ENCODE peak calls at places on chromosomes 7 and 10, in eight cellular contexts. D, B, F, L, I, U, N and E are unnamed samples.

GRCh38 chr10:52818019-52818418 is 45.4 kb upstream of the MBL2 start:
- DNase-seq in D (no peak), B (peak; percentile 100), F (no peak), L (no peak), I (no peak), U (peak; percentile 62), N (no peak), E (no peak)

GRCh38 chr10:22103701-22104100 is 100.2 kb upstream of the DNAJC1 start:
- DNase-seq in D (no peak), B (peak; percentile 25), F (no peak), L (no peak), I (no peak), U (peak; percentile 13), N (no peak), E (no peak)

GRCh38 chr7:16778479-16778878 is 24.9 kb downstream of the TSPAN13 start:
- DNase-seq in D (no peak), B (no peak), F (no peak), L (no peak), I (no peak), U (no peak), N (no peak), E (no peak)

GRCh38 chr10:102426803-102427287 is 5.5 kb downstream of the CUEDC2 start:
- DNase-seq in D (no peak), B (no peak), F (no peak), L (no peak), I (no peak), U (no peak), N (no peak), E (no peak)

GRCh38 chr10:52442576-52442975 is 128.5 kb downstream of the DKK1 start:
- DNase-seq in D (no peak), B (peak; percentile 59), F (no peak), L (no peak), I (no peak), U (no peak), N (no peak), E (no peak)

GRCh38 chr10:73333202-73333601 is 25.5 kb downstream of the CFAP70 start:
- DNase-seq in D (no peak), B (no peak), F (no peak), L (no peak), I (no peak), U (no peak), N (no peak), E (no peak)

GRCh38 chr7:388461-388960 is 98.5 kb downstream of the FOXL3 start:
- DNase-seq in D (no peak), B (no peak), F (peak; percentile 17), L (peak; percentile 13), I (peak; percentile 18), U (no peak), N (peak; percentile 62), E (peak; percentile 77)

GRCh38 chr7:50562126-50562525 is 3.1 kb downstream of the DDC start:
- DNase-seq in D (no peak), B (no peak), F (no peak), L (no peak), I (no peak), U (peak; percentile 51), N (no peak), E (no peak)

GRCh38 chr7:111796671-111797070 is 234.4 kb upstream of the IMMP2L start:
- DNase-seq in D (no peak), B (no peak), F (no peak), L (no peak), I (no peak), U (no peak), N (no peak), E (no peak)

DNA sequence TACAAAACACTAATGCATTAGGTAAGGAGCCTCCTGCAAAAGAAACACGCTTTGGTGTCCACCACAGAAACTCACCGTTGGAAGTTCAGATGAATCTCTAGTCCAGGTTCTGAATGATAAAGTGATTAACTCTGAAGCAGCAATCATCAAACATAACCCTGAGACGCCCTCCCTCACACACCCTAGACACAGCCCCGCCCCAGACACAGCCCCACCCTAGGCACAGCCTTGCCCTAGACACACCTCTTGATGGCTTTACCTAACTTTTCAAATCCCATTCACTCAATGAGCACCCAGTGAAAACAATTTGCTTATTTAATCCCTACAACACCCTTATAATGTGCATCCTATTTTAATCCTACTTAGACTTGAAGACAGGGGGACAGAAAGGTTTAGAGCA is 21.3 kb upstream of the TMEM254 start:
- DNase-seq in D (no peak), B (no peak), F (no peak), L (peak; percentile 49), I (no peak), U (no peak), N (no peak), E (no peak)
- TF ChIP-seq CTCF in D (no peak), B (no peak), F (no peak), L (no peak), I (no peak), U (no peak), N (no peak), E (no peak)

GRCh38 chr7:83429493-83429892 is 219.4 kb downstream of the SEMA3E start:
- DNase-seq in D (no peak), B (no peak), F (no peak), L (no peak), I (peak; percentile 72), U (peak; percentile 13), N (no peak), E (no peak)

GRCh38 chr7:83426325-83426724 is 222.6 kb downstream of the SEMA3E start:
- DNase-seq in D (no peak), B (no peak), F (no peak), L (no peak), I (no peak), U (no peak), N (no peak), E (no peak)

GRCh38 chr7:83427929-83428328 is 221.0 kb downstream of the SEMA3E start:
- DNase-seq in D (no peak), B (peak; percentile 43), F (no peak), L (no peak), I (no peak), U (peak; percentile 9), N (no peak), E (no peak)
- H3K4me1 ChIP-seq in D (no peaks in the 10 kb centered on the region), B (peaks cover under 1% of the 10 kb centered on the region), F (no peaks in the 10 kb centered on the region), L (no peaks in the 10 kb centered on the region), I (peaks cover 12% of the 10 kb centered on the region), U (peaks cover 23% of the 10 kb centered on the region), N (no peaks in the 10 kb centered on the region), E (no peaks in the 10 kb centered on the region)

GRCh38 chr7:157581740-157582139 is 244.9 kb downstream of the DNAJB6 start:
- DNase-seq in D (no peak), B (no peak), F (no peak), L (no peak), I (no peak), U (no peak), N (peak; percentile 29), E (no peak)
- H3K9me3 ChIP-seq in D (no peaks in the 10 kb centered on the region), B (no peaks in the 10 kb centered on the region), F (no peaks in the 10 kb centered on the region), L (no peaks in the 10 kb centered on the region), I (no peaks in the 10 kb centered on the region), U (no peaks in the 10 kb centered on the region), N (no peaks in the 10 kb centered on the region), E (no peaks in the 10 kb centered on the region)

GRCh38 chr7:132580717-132581285 is 4.5 kb upstream of the PLXNA4 start:
- DNase-seq in D (peak; percentile 64), B (peak; percentile 71), F (peak; percentile 83), L (peak; percentile 72), I (peak; percentile 88), U (peak; percentile 87), N (peak; percentile 82), E (peak; percentile 61)
- TF ChIP-seq CTCF in D (peak; percentile 87), B (peak; percentile 87), F (peak; percentile 76), L (peak; percentile 77), I (peak; percentile 84), U (peak; percentile 86), N (peak; percentile 77), E (peak; percentile 75)

GRCh38 chr10:131936756-131937155 is 35.9 kb downstream of the PPP2R2D start:
- DNase-seq in D (no peak), B (no peak), F (no peak), L (no peak), I (no peak), U (no peak), N (no peak), E (no peak)
- H3K4me1 ChIP-seq in D (peaks cover 21% of the 10 kb centered on the region), B (no peaks in the 10 kb centered on the region), F (peaks cover 20% of the 10 kb centered on the region), L (peaks cover 4% of the 10 kb centered on the region), I (no peaks in the 10 kb centered on the region), U (no peaks in the 10 kb centered on the region), N (peaks cover 3% of the 10 kb centered on the region), E (peaks cover 13% of the 10 kb centered on the region)

GRCh38 chr10:43644252-43644651 is 4.4 kb downstream of the ZNF32 start:
- DNase-seq in D (no peak), B (no peak), F (no peak), L (no peak), I (no peak), U (no peak), N (no peak), E (no peak)
- H3K9me3 ChIP-seq in D (peaks cover 54% of the 10 kb centered on the region), B (peaks cover 45% of the 10 kb centered on the region), F (peaks cover 53% of the 10 kb centered on the region), L (no peaks in the 10 kb centered on the region), I (peaks cover 43% of the 10 kb centered on the region), U (peaks cover 54% of the 10 kb centered on the region), N (peaks cover 7% of the 10 kb centered on the region), E (peaks cover 35% of the 10 kb centered on the region)

GRCh38 chr7:55431898-55432297 is 66.8 kb downstream of the LANCL2 start:
- DNase-seq in D (no peak), B (no peak), F (no peak), L (peak; percentile 44), I (no peak), U (no peak), N (no peak), E (no peak)

GRCh38 chr7:55435466-55435865 is 70.3 kb downstream of the LANCL2 start:
- DNase-seq in D (no peak), B (no peak), F (no peak), L (no peak), I (no peak), U (no peak), N (no peak), E (no peak)

GRCh38 chr7:55432506-55432905 is 67.4 kb downstream of the LANCL2 start:
- DNase-seq in D (no peak), B (no peak), F (no peak), L (no peak), I (no peak), U (no peak), N (no peak), E (no peak)

GRCh38 chr7:55429835-55430499 is 64.8 kb downstream of the LANCL2 start:
- DNase-seq in D (no peak), B (no peak), F (no peak), L (no peak), I (no peak), U (no peak), N (no peak), E (no peak)

DNA sequence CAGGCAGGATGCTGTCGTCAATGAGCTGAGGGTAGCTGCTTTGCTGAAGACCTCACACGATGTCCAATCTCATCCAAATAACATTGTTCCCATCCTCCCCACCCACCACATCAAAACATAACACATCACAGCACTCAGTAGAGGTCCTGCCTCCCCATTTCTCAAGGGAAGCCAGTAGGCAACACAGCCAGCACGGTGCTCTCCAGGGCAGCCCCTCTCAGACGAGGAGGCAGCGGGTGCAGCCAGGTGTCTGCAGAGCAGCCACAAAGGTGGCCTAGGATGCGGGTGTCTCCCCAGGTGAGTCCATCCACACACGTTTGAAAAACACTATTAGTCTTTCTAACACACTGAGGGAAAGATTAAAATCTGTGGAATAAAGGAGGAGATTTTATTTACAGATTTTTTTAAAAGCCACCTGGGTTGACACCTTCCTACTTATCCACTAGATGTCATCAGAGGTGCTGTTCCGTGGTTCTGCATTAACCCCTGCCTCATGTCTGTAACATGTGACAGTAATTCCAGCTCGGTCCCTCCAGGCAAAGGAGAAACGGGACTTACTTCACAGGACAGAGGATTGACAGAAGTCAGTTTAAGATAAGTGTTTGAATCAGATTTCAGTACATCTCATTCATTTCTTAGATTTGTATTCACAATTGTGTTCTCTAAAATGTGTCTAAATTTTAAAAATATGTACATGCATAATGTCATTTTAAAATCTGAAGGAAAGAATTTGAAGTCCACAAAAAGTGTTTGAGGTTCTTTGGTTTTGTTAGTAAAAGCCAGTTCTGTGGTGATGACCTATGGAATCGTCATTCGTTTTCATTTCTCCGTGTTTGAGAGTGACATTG is 68.0 kb downstream of the LANCL2 start:
- DNase-seq in D (no peak), B (peak; percentile 66), F (no peak), L (no peak), I (no peak), U (peak; percentile 57), N (no peak), E (no peak)
- TF ChIP-seq CTCF in D (peak; percentile 67), B (peak; percentile 75), F (peak; percentile 43), L (peak; percentile 56), I (peak; percentile 69), U (peak; percentile 62), N (no peak), E (no peak)